ENCODE peak calls at places on chromosomes 5 and 9, in nine cellular contexts. One of them, this sample, is unnamed. For H3K4me1, the result is how much of the 10 kb centered on the place peaks cover.

GRCh38 chr5:97096096-97096648 is 46.2 kb downstream of the LIX1 start:
- DNase-seq in body of pancreas: no peak
- DNase-seq in spleen: no peak
- DNase-seq in heart left ventricle: no peak
- DNase-seq in adrenal gland: no peak
- DNase-seq in HepG2: no peak
- DNase-seq in H1: no peak
- DNase-seq in ovary: no peak
- DNase-seq in IMR-90: no peak
- DNase-seq in this sample: no peak

GRCh38 chr9:82993856-82994605 is 68.9 kb downstream of the RASEF start:
- DNase-seq in body of pancreas: no peak
- DNase-seq in spleen: no peak
- DNase-seq in heart left ventricle: no peak
- DNase-seq in adrenal gland: no peak
- DNase-seq in HepG2: no peak
- DNase-seq in H1: no peak
- DNase-seq in ovary: no peak
- DNase-seq in IMR-90: no peak
- DNase-seq in this sample: no peak

GRCh38 chr5:175692235-175692995 is 34.5 kb downstream of the HRH2 start:
- DNase-seq in body of pancreas: no peak
- DNase-seq in spleen: peak
- DNase-seq in heart left ventricle: no peak
- DNase-seq in adrenal gland: no peak
- DNase-seq in HepG2: no peak
- DNase-seq in H1: no peak
- DNase-seq in ovary: no peak
- DNase-seq in IMR-90: no peak
- DNase-seq in this sample: no peak

GRCh38 chr5:3324421-3325101 is 271.1 kb upstream of the IRX1 start:
- DNase-seq in body of pancreas: no peak
- DNase-seq in spleen: peak
- DNase-seq in heart left ventricle: no peak
- DNase-seq in adrenal gland: no peak
- DNase-seq in HepG2: no peak
- DNase-seq in H1: no peak
- DNase-seq in ovary: no peak
- DNase-seq in IMR-90: no peak
- DNase-seq in this sample: no peak

GRCh38 chr9:97307500-97308163 is at the start of gene CCDC180:
- DNase-seq in body of pancreas: peak
- DNase-seq in spleen: peak
- DNase-seq in heart left ventricle: no peak
- DNase-seq in adrenal gland: peak
- DNase-seq in HepG2: no peak
- DNase-seq in H1: peak
- DNase-seq in ovary: no peak
- DNase-seq in IMR-90: no peak
- DNase-seq in this sample: no peak

GRCh38 chr9:6055213-6055612 is 39.8 kb upstream of the RANBP6 start:
- DNase-seq in body of pancreas: peak
- DNase-seq in spleen: no peak
- DNase-seq in heart left ventricle: no peak
- DNase-seq in adrenal gland: peak
- DNase-seq in HepG2: peak
- DNase-seq in H1: no peak
- DNase-seq in ovary: no peak
- DNase-seq in IMR-90: peak
- DNase-seq in this sample: peak

GRCh38 chr9:109092587-109092986 is 27.2 kb downstream of the TMEM245 start:
- DNase-seq in body of pancreas: no peak
- DNase-seq in spleen: no peak
- DNase-seq in heart left ventricle: no peak
- DNase-seq in adrenal gland: no peak
- DNase-seq in HepG2: no peak
- DNase-seq in H1: no peak
- DNase-seq in ovary: no peak
- DNase-seq in IMR-90: no peak
- DNase-seq in this sample: no peak

GRCh38 chr9:32431940-32432555 is 47.6 kb downstream of the ACO1 start:
- DNase-seq in body of pancreas: peak
- DNase-seq in spleen: peak
- DNase-seq in heart left ventricle: peak
- DNase-seq in adrenal gland: peak
- DNase-seq in HepG2: peak
- DNase-seq in H1: peak
- DNase-seq in ovary: no peak
- DNase-seq in IMR-90: peak
- DNase-seq in this sample: peak

GRCh38 chr5:54159837-54160215 is 150.5 kb downstream of the ARL15 start:
- DNase-seq in body of pancreas: no peak
- DNase-seq in spleen: no peak
- DNase-seq in heart left ventricle: no peak
- DNase-seq in adrenal gland: no peak
- DNase-seq in HepG2: no peak
- DNase-seq in H1: no peak
- DNase-seq in ovary: no peak
- DNase-seq in IMR-90: no peak
- DNase-seq in this sample: no peak

GRCh38 chr5:159467666-159468065 is 137.4 kb upstream of the IL12B start:
- DNase-seq in body of pancreas: no peak
- DNase-seq in spleen: no peak
- DNase-seq in heart left ventricle: no peak
- DNase-seq in adrenal gland: no peak
- DNase-seq in HepG2: no peak
- DNase-seq in H1: no peak
- DNase-seq in ovary: no peak
- DNase-seq in IMR-90: no peak
- DNase-seq in this sample: no peak

GRCh38 chr9:117414906-117415583 is at the start of gene ASTN2:
- DNase-seq in body of pancreas: peak
- DNase-seq in spleen: no peak
- DNase-seq in heart left ventricle: no peak
- DNase-seq in adrenal gland: peak
- DNase-seq in HepG2: no peak
- DNase-seq in H1: peak
- DNase-seq in ovary: no peak
- DNase-seq in IMR-90: no peak
- DNase-seq in this sample: no peak

GRCh38 chr9:116147821-116148220 is 5.8 kb upstream of the PAPPA start:
- DNase-seq in body of pancreas: no peak
- DNase-seq in spleen: no peak
- DNase-seq in heart left ventricle: no peak
- DNase-seq in adrenal gland: no peak
- DNase-seq in HepG2: no peak
- DNase-seq in H1: no peak
- DNase-seq in ovary: no peak
- DNase-seq in IMR-90: no peak
- DNase-seq in this sample: no peak

GRCh38 chr9:16670791-16671190 is 199.7 kb downstream of the BNC2 start:
- DNase-seq in body of pancreas: no peak
- DNase-seq in spleen: no peak
- DNase-seq in heart left ventricle: no peak
- DNase-seq in adrenal gland: no peak
- DNase-seq in HepG2: no peak
- DNase-seq in H1: no peak
- DNase-seq in ovary: no peak
- DNase-seq in IMR-90: no peak
- DNase-seq in this sample: no peak

GRCh38 chr9:90044710-90045151 is 439.9 kb downstream of the GADD45G start:
- DNase-seq in body of pancreas: no peak
- DNase-seq in spleen: no peak
- DNase-seq in heart left ventricle: no peak
- DNase-seq in adrenal gland: peak
- DNase-seq in HepG2: peak
- DNase-seq in H1: peak
- DNase-seq in ovary: no peak
- DNase-seq in IMR-90: no peak
- DNase-seq in this sample: no peak

GRCh38 chr5:149940077-149940574 is 4.5 kb downstream of the PDE6A start:
- DNase-seq in body of pancreas: no peak
- DNase-seq in spleen: no peak
- DNase-seq in heart left ventricle: no peak
- DNase-seq in adrenal gland: no peak
- DNase-seq in HepG2: no peak
- DNase-seq in H1: no peak
- DNase-seq in ovary: no peak
- DNase-seq in IMR-90: no peak
- DNase-seq in this sample: no peak

GRCh38 chr9:107838766-107839165 is 349.2 kb upstream of the KLF4 start:
- DNase-seq in body of pancreas: no peak
- DNase-seq in spleen: no peak
- DNase-seq in heart left ventricle: no peak
- DNase-seq in adrenal gland: no peak
- DNase-seq in HepG2: no peak
- DNase-seq in H1: no peak
- DNase-seq in ovary: no peak
- DNase-seq in IMR-90: no peak
- DNase-seq in this sample: no peak

GRCh38 chr5:127574852-127575679 is 57.6 kb downstream of the PRRC1 start:
- DNase-seq in body of pancreas: no peak
- DNase-seq in spleen: no peak
- DNase-seq in heart left ventricle: no peak
- DNase-seq in adrenal gland: no peak
- DNase-seq in HepG2: no peak
- DNase-seq in H1: no peak
- DNase-seq in ovary: no peak
- DNase-seq in IMR-90: no peak
- DNase-seq in this sample: no peak
- TF ChIP-seq POLR2A in body of pancreas: no peak
- TF ChIP-seq POLR2A in spleen: no peak
- TF ChIP-seq POLR2A in heart left ventricle: no peak
- TF ChIP-seq POLR2A in adrenal gland: no peak
- TF ChIP-seq POLR2A in HepG2: no peak
- TF ChIP-seq POLR2A in H1: no peak
- TF ChIP-seq POLR2A in ovary: no peak
- TF ChIP-seq POLR2A in IMR-90: no peak
- TF ChIP-seq POLR2A in this sample: no peak

DNA sequence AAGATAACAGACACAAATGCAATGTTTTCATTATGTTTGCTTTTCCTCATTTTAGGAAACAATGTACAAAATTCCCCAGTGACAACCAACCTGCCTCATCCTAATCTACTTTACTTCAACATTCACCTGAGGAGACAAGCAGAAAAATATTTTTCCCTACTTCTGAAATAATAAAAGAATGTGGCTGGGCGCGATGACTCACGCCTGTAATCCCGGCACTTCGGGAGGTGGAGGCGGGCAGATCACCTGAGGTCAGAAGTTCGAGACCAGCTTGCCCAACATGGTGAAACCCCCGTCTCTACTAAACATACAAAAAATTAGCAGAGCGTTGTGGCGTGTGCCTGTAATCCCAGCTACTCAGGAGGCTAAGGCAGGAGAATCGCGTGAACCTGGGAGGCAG is 36.9 kb downstream of the MYO10 start:
- DNase-seq in body of pancreas: no peak
- DNase-seq in spleen: no peak
- DNase-seq in heart left ventricle: no peak
- DNase-seq in adrenal gland: no peak
- DNase-seq in HepG2: no peak
- DNase-seq in H1: no peak
- DNase-seq in ovary: no peak
- DNase-seq in IMR-90: no peak
- DNase-seq in this sample: no peak
- H3K4me1 ChIP-seq in body of pancreas: half or more
- H3K4me1 ChIP-seq in spleen: under half
- H3K4me1 ChIP-seq in heart left ventricle: under half
- H3K4me1 ChIP-seq in adrenal gland: under half
- H3K4me1 ChIP-seq in HepG2: under half
- H3K4me1 ChIP-seq in H1: under half
- H3K4me1 ChIP-seq in ovary: under half
- H3K4me1 ChIP-seq in IMR-90: under half
- H3K4me1 ChIP-seq in this sample: under half

DNA sequence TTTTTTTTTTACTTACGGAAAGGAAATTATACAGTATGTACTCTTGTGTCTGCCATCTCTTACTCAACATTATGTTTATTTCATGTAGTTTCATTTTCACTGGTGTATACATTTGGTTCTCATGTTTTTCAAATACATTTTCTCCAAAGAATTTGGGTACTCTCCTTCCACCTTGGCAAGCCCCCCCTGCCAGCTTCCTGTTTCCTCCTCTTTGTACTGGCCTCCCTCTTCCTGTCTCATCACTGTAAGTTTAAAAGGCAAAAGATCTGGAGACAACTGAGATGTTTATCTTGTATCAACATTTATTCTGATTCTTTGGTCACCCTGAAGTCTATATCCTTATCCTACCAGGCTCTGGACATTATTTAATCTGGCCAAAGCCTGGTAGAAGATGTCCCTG is 207.2 kb downstream of the SAXO1 start:
- DNase-seq in body of pancreas: no peak
- DNase-seq in spleen: no peak
- DNase-seq in heart left ventricle: no peak
- DNase-seq in adrenal gland: no peak
- DNase-seq in HepG2: no peak
- DNase-seq in H1: no peak
- DNase-seq in ovary: no peak
- DNase-seq in IMR-90: peak
- DNase-seq in this sample: no peak
- TF ChIP-seq POLR2A in body of pancreas: no peak
- TF ChIP-seq POLR2A in spleen: no peak
- TF ChIP-seq POLR2A in heart left ventricle: no peak
- TF ChIP-seq POLR2A in adrenal gland: no peak
- TF ChIP-seq POLR2A in HepG2: no peak
- TF ChIP-seq POLR2A in H1: no peak
- TF ChIP-seq POLR2A in ovary: no peak
- TF ChIP-seq POLR2A in IMR-90: no peak
- TF ChIP-seq POLR2A in this sample: no peak

DNA sequence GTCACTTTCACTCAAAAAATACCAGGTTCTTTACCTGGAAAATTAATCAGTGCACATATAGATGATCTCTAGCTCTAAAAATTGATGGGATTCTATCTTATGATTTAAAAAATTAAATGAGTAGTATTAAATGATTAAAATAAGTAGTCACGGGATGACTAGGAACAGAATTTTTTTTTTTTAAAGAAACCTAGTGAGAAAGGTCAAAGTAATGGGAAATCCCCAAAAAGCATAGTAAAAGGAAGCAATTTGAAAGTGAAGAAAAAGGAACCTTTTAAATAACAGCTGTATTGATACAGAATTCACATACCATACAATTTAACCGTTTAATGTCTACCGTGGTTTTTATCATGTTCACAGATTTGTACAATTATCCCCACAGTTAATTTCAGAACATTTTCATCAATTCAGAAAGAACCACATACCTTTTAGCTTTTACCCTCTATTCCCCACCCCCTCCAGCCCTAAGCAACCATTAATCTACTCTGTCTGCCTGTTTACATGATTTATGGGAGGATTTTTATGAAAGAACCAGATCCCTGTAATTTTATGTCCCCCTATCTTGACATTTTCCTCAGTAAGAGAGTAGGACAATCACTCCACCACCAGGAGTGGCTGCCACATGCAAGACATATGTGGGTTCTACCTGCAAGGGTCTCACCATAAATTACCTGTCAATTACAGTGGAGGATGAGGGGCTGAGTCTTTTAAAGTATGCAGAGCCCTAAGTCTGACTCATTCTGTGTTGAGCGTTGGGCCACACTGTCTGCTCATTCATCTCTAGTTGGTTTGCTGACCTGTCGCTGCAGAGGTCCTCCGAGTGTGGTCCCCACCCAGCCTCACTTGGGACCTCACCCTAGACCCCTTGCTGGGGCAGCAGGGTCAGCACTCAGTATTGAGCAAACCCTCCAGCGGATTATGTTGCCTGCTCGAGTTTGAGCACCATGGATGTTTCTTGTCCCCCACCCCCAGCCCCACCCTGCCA is 16.0 kb downstream of the ANKRD33B start:
- DNase-seq in body of pancreas: no peak
- DNase-seq in spleen: peak
- DNase-seq in heart left ventricle: no peak
- DNase-seq in adrenal gland: no peak
- DNase-seq in HepG2: no peak
- DNase-seq in H1: no peak
- DNase-seq in ovary: no peak
- DNase-seq in IMR-90: no peak
- DNase-seq in this sample: no peak
- H3K4me1 ChIP-seq in body of pancreas: under half
- H3K4me1 ChIP-seq in spleen: under half
- H3K4me1 ChIP-seq in heart left ventricle: under half
- H3K4me1 ChIP-seq in adrenal gland: under half
- H3K4me1 ChIP-seq in HepG2: under half
- H3K4me1 ChIP-seq in H1: under half
- H3K4me1 ChIP-seq in ovary: under half
- H3K4me1 ChIP-seq in IMR-90: under half
- H3K4me1 ChIP-seq in this sample: under half

This sample was measured in transverse colon.